ENCODE peak calls at places on chromosomes 1 and 21, in seven cellular contexts. K is bronchial epithelial cell, N is body of pancreas, Y is AG04449, P is coronary artery, C is pancreas, Q is left ventricle myocardium inferior. W is an unnamed sample.

GRCh38 chr1:25031966-25032667 is 102.0 kb upstream of the RUNX3 start:
- DNase-seq in Q (peak; percentile 42), C (peak; percentile 57), P (no peak), K (peak; percentile 88), Y (peak; percentile 33), N (peak; percentile 58), W (peak; percentile 72)

GRCh38 chr1:107138767-107139445 is 1.9 kb upstream of the NTNG1 start:
- DNase-seq in Q (no peak), Y (no peak), C (no peak), K (peak; percentile 79), P (no peak), N (no peak), W (no peak)

GRCh38 chr1:95206514-95206913 is 27.5 kb upstream of the RWDD3 start:
- DNase-seq in N (no peak), Q (no peak), P (no peak), K (no peak), Y (no peak), C (no peak), W (no peak)

GRCh38 chr1:64969305-64970066 is 3.1 kb upstream of the JAK1 start:
- DNase-seq in C (no peak), Q (no peak), P (no peak), N (no peak), K (no peak), Y (no peak), W (no peak)

GRCh38 chr1:80059940-80060339 is 1053.4 kb upstream of the ADGRL4 start:
- DNase-seq in K (peak; percentile 77), P (no peak), N (no peak), C (no peak), Q (no peak), Y (no peak), W (no peak)

GRCh38 chr1:44497422-44498170 is 92.5 kb downstream of the RNF220 start:
- DNase-seq in N (no peak), K (no peak), Q (no peak), C (no peak), Y (no peak), P (no peak), W (no peak)

GRCh38 chr1:9037476-9038337 is 11.5 kb upstream of the SLC2A7 start:
- DNase-seq in Q (no peak), Y (no peak), K (no peak), C (no peak), N (no peak), P (no peak), W (no peak)

GRCh38 chr1:85047472-85048295 is 616 bp downstream of the MCOLN3 start:
- DNase-seq in C (peak; percentile 15), P (no peak), Y (no peak), Q (peak; percentile 16), K (no peak), N (peak; percentile 38), W (no peak)

GRCh38 chr1:100499412-100499811 is 38.5 kb upstream of the GPR88 start:
- DNase-seq in N (no peak), Q (no peak), C (no peak), K (no peak), Y (no peak), P (no peak), W (no peak)

GRCh38 chr1:204325944-204326343 is 33.8 kb downstream of the PLEKHA6 start:
- DNase-seq in K (no peak), Y (no peak), Q (no peak), N (no peak), P (no peak), C (no peak), W (no peak)

GRCh38 chr1:92851729-92852128 is 19.9 kb downstream of the RPL5 start:
- DNase-seq in K (no peak), C (no peak), N (no peak), Y (no peak), Q (no peak), P (no peak), W (no peak)

GRCh38 chr1:16903054-16903453 is 7.3 kb downstream of the RNU1-2 start:
- DNase-seq in K (peak; percentile 57), Q (no peak), P (no peak), C (peak; percentile 33), Y (no peak), N (no peak), W (no peak)

GRCh38 chr21:41361786-41362604 is at the start of gene MX2:
- DNase-seq in P (peak; percentile 78), Q (peak; percentile 77), K (peak; percentile 55), Y (peak; percentile 47), C (no peak), N (peak; percentile 34), W (no peak)

DNA sequence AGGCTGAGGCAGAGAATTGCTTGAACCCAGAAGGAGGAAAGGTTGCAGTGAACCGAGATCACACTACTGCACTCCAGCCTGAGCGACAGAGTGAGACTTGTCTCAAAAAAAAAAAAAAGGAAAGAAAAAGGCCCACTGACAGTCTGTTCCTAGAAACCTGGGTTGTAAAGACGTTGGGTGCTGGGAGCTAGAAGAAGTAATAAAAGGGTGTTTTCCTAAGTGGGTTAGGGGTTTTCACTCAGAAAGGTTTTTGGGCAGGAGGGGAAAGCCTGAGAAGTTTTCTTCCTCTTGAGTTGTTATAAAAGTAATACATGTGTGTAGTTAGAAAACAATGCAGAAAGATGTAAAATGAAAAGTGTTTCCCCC is 25.4 kb downstream of the CELA3A start:
- DNase-seq in N (no peak), C (no peak), K (no peak), Q (no peak), Y (no peak), P (no peak), W (no peak)
- H3K4me3 ChIP-seq in N (no peak overlapping the region), C (no peak overlapping the region), K (no peak overlapping the region), Q (no peak overlapping the region), Y (no peak overlapping the region), P (no peak overlapping the region), W (no peak overlapping the region)

GRCh38 chr1:40593449-40594186 is 62.2 kb downstream of the ZNF684 start:
- DNase-seq in P (no peak), K (no peak), C (no peak), Y (no peak), N (no peak), Q (no peak), W (no peak)

GRCh38 chr1:40595623-40596022 is 64.2 kb downstream of the ZNF684 start:
- DNase-seq in Y (no peak), Q (no peak), N (no peak), K (no peak), C (no peak), P (no peak), W (no peak)

GRCh38 chr1:40594187-40594531 is 62.7 kb downstream of the ZNF684 start:
- DNase-seq in N (peak; percentile 12), Y (no peak), K (no peak), Q (no peak), C (peak; percentile 14), P (no peak), W (no peak)

DNA sequence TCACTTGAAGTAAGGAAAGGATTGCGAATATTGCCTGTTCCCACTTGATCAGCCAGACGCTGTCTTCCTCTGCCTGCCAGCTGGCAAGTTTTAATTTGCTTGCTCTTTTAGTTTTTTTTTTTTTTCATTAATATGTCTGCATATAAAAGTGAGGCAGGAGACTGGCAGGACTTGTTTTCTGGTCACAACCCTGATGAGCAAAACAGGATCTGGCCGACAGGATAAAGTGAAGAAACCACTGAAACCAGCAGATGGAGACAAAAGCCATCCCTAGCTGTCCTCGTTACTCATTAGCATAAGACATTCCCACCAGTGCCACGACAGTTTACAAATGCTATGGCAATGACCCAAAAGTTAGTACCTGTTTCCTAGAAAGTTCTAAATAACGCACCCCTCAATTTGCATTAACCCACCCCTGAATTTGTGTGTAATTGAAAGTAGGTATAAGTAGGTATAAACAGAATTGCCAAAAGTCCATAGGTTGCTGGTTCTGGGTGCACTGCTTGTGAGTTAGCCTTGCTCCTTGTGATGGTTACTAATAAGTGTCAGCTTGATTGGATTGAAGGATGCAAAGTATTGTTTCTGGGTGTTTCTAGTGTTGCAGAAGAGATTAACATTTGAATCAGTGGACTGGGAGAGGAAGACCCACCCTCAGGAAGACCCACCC is 60.8 kb downstream of the ZNF684 start:
- DNase-seq in P (no peak), K (peak; percentile 72), Q (no peak), Y (no peak), C (no peak), N (no peak), W (no peak)
- TF ChIP-seq CTCF in P (no peak), K (peak; percentile 56), Q (peak; percentile 52), Y (peak; percentile 34), C (no peak), N (peak; percentile 16), W (peak; percentile 53)

GRCh38 chr1:230383425-230383824 is 42.7 kb downstream of the PGBD5 start:
- DNase-seq in Y (no peak), N (no peak), P (no peak), K (no peak), Q (no peak), C (no peak), W (no peak)

GRCh38 chr1:230384380-230385172 is 41.6 kb downstream of the PGBD5 start:
- DNase-seq in Q (no peak), Y (no peak), N (no peak), C (no peak), P (no peak), K (no peak), W (no peak)

GRCh38 chr1:230385930-230386329 is 40.2 kb downstream of the PGBD5 start:
- DNase-seq in Y (no peak), N (no peak), P (no peak), K (no peak), Q (no peak), C (no peak), W (no peak)

GRCh38 chr1:230386863-230387262 is 39.3 kb downstream of the PGBD5 start:
- DNase-seq in K (no peak), Q (no peak), P (no peak), Y (no peak), C (no peak), N (no peak), W (no peak)

DNA sequence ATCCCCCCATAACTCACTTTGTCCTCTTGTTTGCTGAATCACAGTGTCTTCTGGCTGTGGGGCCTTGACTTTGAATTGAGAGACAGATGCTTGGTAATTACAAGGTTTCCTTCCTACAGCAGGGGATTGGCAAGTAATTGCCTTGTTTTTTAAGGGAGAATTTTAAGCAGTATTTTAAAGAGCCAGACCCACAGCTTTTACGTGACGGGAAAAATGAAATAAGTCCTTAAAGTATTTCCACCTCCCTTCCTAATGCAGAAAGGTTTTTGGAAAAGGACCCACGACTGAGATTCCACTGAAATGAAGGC is 41.0 kb downstream of the PGBD5 start:
- DNase-seq in Q (no peak), N (no peak), Y (no peak), C (no peak), P (no peak), K (no peak), W (no peak)
- H3K4me3 ChIP-seq in Q (no peak overlapping the region), N (no peak overlapping the region), Y (no peak overlapping the region), C (no peak overlapping the region), P (no peak overlapping the region), K (no peak overlapping the region), W (no peak overlapping the region)

GRCh38 chr1:6489383-6489765 is 2.1 kb downstream of the PLEKHG5 start:
- DNase-seq in K (no peak), Q (no peak), Y (no peak), N (no peak), C (no peak), P (no peak), W (no peak)

GRCh38 chr1:6489799-6490180 is 1.7 kb downstream of the PLEKHG5 start:
- DNase-seq in N (peak; percentile 77), P (no peak), Q (peak; percentile 65), Y (no peak), C (peak; percentile 78), K (peak; percentile 77), W (peak; percentile 20)

GRCh38 chr1:6491076-6491449 is 404 bp downstream of the PLEKHG5 start:
- DNase-seq in N (no peak), Y (no peak), C (no peak), Q (no peak), P (no peak), K (no peak), W (no peak)

GRCh38 chr1:6491480-6491962 is at the start of gene PLEKHG5:
- DNase-seq in Q (no peak), Y (no peak), N (no peak), C (no peak), K (peak; percentile 98), P (no peak), W (no peak)

GRCh38 chr1:6490181-6491075 is 1.0 kb downstream of the PLEKHG5 start:
- DNase-seq in C (peak; percentile 71), P (no peak), N (peak; percentile 81), K (peak; percentile 49), Y (no peak), Q (peak; percentile 66), W (peak; percentile 27)
- TF ChIP-seq CTCF in C (peak; percentile 4), P (peak; percentile 0), N (peak; percentile 1), K (no peak), Y (no peak), Q (peak; percentile 5), W (no peak)

W was measured in retinal pigment epithelial cell.